ENCODE peak calls at places on chromosomes 7 and 10, in nine cellular contexts. N is IMR-90, I is sigmoid colon, V is hepatocyte, F is MCF 10A, D is heart left ventricle, Q is prostate gland, L is nephron progenitor cell, Z is fibroblast of the aortic adventitia. M is an unnamed sample.

GRCh38 chr10:69645751-69646687 is 16.0 kb downstream of the FAM241B start:
- DNase-seq in N (no peak), I (peak), V (no peak), F (no peak), D (no peak), Q (no peak), L (peak), Z (no peak), M (no peak)

GRCh38 chr7:1890289-1891235 is 220.5 kb downstream of the ELFN1 start:
- DNase-seq in N (no peak), I (no peak), V (no peak), F (no peak), D (no peak), Q (no peak), L (no peak), Z (no peak), M (no peak)

GRCh38 chr7:31075006-31075405 is 22.9 kb downstream of the ADCYAP1R1 start:
- DNase-seq in N (no peak), I (peak), V (no peak), F (no peak), D (no peak), Q (no peak), L (no peak), Z (no peak), M (no peak)

GRCh38 chr10:70898687-70899086 is 10.3 kb upstream of the PCBD1 start:
- DNase-seq in N (no peak), I (no peak), V (no peak), F (peak), D (no peak), Q (no peak), L (no peak), Z (no peak), M (no peak)

GRCh38 chr7:69814421-69814962 is 216.2 kb downstream of the AUTS2 start:
- DNase-seq in N (no peak), I (peak), V (no peak), F (no peak), D (peak), Q (no peak), L (no peak), Z (peak), M (no peak)

GRCh38 chr10:70584941-70585544 is 17.5 kb downstream of the PRF1 start:
- DNase-seq in N (no peak), I (peak), V (peak), F (no peak), D (no peak), Q (no peak), L (peak), Z (peak), M (no peak)

GRCh38 chr7:70698219-70698832 is 433.6 kb upstream of the GALNT17 start:
- DNase-seq in N (peak), I (no peak), V (peak), F (peak), D (no peak), Q (peak), L (peak), Z (peak), M (no peak)

GRCh38 chr10:78438094-78438906 is 404.6 kb downstream of the RPS24 start:
- DNase-seq in N (no peak), I (peak), V (no peak), F (no peak), D (no peak), Q (no peak), L (no peak), Z (no peak), M (no peak)

GRCh38 chr7:98280791-98281756 is at the start of gene BRI3:
- DNase-seq in N (peak), I (peak), V (peak), F (peak), D (peak), Q (peak), L (peak), Z (peak), M (peak)

GRCh38 chr7:126700807-126701604 is 551.7 kb downstream of the GRM8 start:
- DNase-seq in N (peak), I (no peak), V (peak), F (peak), D (no peak), Q (no peak), L (peak), Z (peak), M (no peak)

GRCh38 chr7:27242580-27243339 is at the start of gene EVX1:
- DNase-seq in N (peak), I (no peak), V (no peak), F (no peak), D (no peak), Q (peak), L (peak), Z (no peak), M (no peak)

DNA sequence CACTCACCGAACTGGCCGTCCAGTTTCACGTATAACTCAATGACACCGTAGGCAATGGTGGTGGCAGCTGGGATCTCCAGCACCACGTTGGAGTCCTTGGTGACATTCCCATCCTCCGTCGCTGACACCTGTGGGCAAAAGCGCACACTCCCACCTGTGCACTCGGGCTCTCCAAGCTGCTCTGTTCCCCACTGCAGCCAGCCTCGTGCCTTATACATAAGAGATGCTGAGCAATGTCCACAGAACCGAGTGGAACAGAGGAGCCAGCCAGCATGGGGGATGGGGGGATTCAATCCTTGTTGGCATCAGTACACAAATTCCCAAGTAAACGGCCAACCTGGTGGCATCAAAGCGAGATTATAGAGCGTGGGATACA is 40.0 kb downstream of the GSDME start:
- DNase-seq in N (no peak), I (no peak), V (no peak), F (no peak), D (no peak), Q (no peak), L (no peak), Z (no peak), M (no peak)
- TF ChIP-seq CTCF in N (no peak), I (no peak), V (no peak), F (no peak), D (no peak), Q (no peak), L (no peak), Z (no peak), M (no peak)

GRCh38 chr7:44182827-44183226 is 6.4 kb downstream of the GCK start:
- DNase-seq in N (no peak), I (no peak), V (no peak), F (no peak), D (no peak), Q (no peak), L (no peak), Z (no peak), M (no peak)
- TF ChIP-seq CTCF in N (no peak), I (no peak), V (no peak), F (no peak), D (no peak), Q (no peak), L (no peak), Z (no peak), M (no peak)

GRCh38 chr10:101014230-101014884 is 14.7 kb downstream of the LZTS2 start:
- DNase-seq in N (peak), I (peak), V (peak), F (peak), D (peak), Q (peak), L (peak), Z (peak), M (peak)

GRCh38 chr10:101012525-101013364 is 13.1 kb downstream of the LZTS2 start:
- DNase-seq in N (peak), I (peak), V (peak), F (peak), D (peak), Q (peak), L (peak), Z (peak), M (peak)

GRCh38 chr10:101010329-101010728 is 10.7 kb downstream of the LZTS2 start:
- DNase-seq in N (no peak), I (no peak), V (no peak), F (no peak), D (no peak), Q (no peak), L (no peak), Z (no peak), M (no peak)

GRCh38 chr10:101013365-101013825 is 13.8 kb downstream of the LZTS2 start:
- DNase-seq in N (no peak), I (no peak), V (no peak), F (peak), D (no peak), Q (no peak), L (no peak), Z (no peak), M (no peak)

GRCh38 chr10:101011517-101012423 is 12.2 kb downstream of the LZTS2 start:
- DNase-seq in N (peak), I (no peak), V (peak), F (no peak), D (no peak), Q (no peak), L (no peak), Z (peak), M (no peak)
- TF ChIP-seq CTCF in N (peak), I (no peak), V (peak), F (no peak), D (peak), Q (no peak), L (peak), Z (peak), M (peak)

DNA sequence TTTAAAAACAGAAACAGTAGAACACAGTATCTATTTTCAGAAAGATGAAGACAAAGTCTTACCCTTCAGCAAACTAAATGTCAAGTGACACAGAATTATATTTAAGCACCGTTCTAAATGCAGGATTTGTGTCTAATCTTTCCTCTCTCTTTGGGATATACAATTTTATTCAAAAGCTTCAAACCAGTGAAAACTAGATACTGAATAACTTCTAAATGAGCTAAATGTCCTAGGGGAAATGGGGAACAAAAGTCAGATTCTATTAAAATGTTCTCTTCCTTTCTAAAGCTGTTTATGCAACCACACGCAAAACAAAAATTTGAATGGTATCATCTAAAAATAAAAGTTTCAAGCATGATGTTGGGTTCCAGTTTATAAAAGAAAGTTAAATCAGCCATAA is 136.4 kb upstream of the AOAH start:
- DNase-seq in N (no peak), I (no peak), V (no peak), F (no peak), D (no peak), Q (no peak), L (no peak), Z (no peak), M (no peak)
- TF ChIP-seq CTCF in N (no peak), I (no peak), V (no peak), F (no peak), D (no peak), Q (no peak), L (no peak), Z (no peak), M (no peak)

DNA sequence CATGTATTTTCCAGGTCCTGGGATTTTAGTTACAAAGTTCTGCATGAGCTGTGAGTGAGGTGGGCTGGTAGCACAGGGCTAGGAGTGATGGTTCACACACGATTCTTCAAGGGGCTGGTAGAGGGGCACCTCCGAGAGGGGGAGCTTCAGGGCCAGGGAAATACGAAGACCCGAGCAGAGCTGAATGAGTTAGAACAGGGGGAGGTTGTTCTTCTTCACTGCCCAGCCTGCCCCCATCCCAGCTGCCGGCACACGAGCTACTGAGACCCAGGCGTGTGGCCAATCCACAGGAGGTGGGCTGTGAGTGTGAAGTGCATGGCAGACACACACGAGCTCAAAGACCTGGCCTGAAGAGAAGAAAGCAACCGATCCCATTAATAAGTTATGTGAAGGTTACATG is 256.1 kb upstream of the ZNF32 start:
- DNase-seq in N (no peak), I (no peak), V (no peak), F (no peak), D (no peak), Q (no peak), L (no peak), Z (no peak), M (no peak)
- TF ChIP-seq CTCF in N (no peak), I (no peak), V (no peak), F (no peak), D (no peak), Q (no peak), L (no peak), Z (no peak), M (no peak)

GRCh38 chr7:76427635-76428034 is 2.9 kb downstream of the ZP3 start:
- DNase-seq in N (no peak), I (peak), V (no peak), F (no peak), D (no peak), Q (no peak), L (no peak), Z (no peak), M (no peak)

GRCh38 chr7:76426246-76426645 is 1.5 kb downstream of the ZP3 start:
- DNase-seq in N (no peak), I (peak), V (no peak), F (no peak), D (no peak), Q (no peak), L (no peak), Z (no peak), M (no peak)

GRCh38 chr7:76424413-76425111 is at the start of gene ZP3:
- DNase-seq in N (no peak), I (no peak), V (no peak), F (no peak), D (no peak), Q (no peak), L (no peak), Z (no peak), M (no peak)

GRCh38 chr7:76425156-76425555 is 406 bp downstream of the ZP3 start:
- DNase-seq in N (no peak), I (no peak), V (no peak), F (no peak), D (no peak), Q (no peak), L (no peak), Z (no peak), M (no peak)

GRCh38 chr7:76423666-76424412 is 911 bp upstream of the ZP3 start:
- DNase-seq in N (no peak), I (no peak), V (peak), F (no peak), D (no peak), Q (peak), L (peak), Z (no peak), M (no peak)
- TF ChIP-seq CTCF in N (no peak), I (no peak), V (no peak), F (no peak), D (no peak), Q (no peak), L (no peak), Z (no peak), M (no peak)

M was measured in progenitor cell of endocrine pancreas.